ENCODE peak calls at places on chromosomes 12 and 14, in nine cellular contexts. U is left ventricle myocardium inferior; X is NT2/D1; E is SJSA1; G is CD4-positive, CD25-positive, alpha-beta regulatory T cell; L is fibroblast of lung; V is IMR-90; S is tibial nerve; T is right atrium auricular region. I is an unnamed sample.

GRCh38 chr12:34288963-34289345 is 266.7 kb downstream of the ALG10 start:
- DNase-seq in U (no peak), X (no peak), E (no peak), G (no peak), L (no peak), V (no peak), S (peak; percentile 7), T (no peak), I (no peak)

GRCh38 chr12:117098361-117099217 is 627 bp downstream of the TESC start:
- DNase-seq in U (no peak), X (no peak), E (no peak), G (peak; percentile 35), L (no peak), V (no peak), S (no peak), T (no peak), I (no peak)

GRCh38 chr12:104694711-104695110 is 238.0 kb downstream of the CHST11 start:
- DNase-seq in U (no peak), X (no peak), E (no peak), G (no peak), L (no peak), V (no peak), S (no peak), T (peak; percentile 77), I (no peak)

GRCh38 chr14:100587763-100588411 is 670 bp upstream of the BEGAIN start:
- DNase-seq in U (peak; percentile 6), X (no peak), E (no peak), G (no peak), L (no peak), V (no peak), S (no peak), T (no peak), I (no peak)

GRCh38 chr12:71441836-71442566 is 2.4 kb downstream of the LGR5 start:
- DNase-seq in U (no peak), X (no peak), E (no peak), G (no peak), L (no peak), V (no peak), S (no peak), T (no peak), I (no peak)

GRCh38 chr12:46660719-46661118 is 165.1 kb downstream of the SLC38A4 start:
- DNase-seq in U (no peak), X (no peak), E (peak; percentile 46), G (no peak), L (peak; percentile 80), V (peak; percentile 61), S (no peak), T (no peak), I (no peak)

GRCh38 chr12:57091633-57092528 is 3.0 kb downstream of the NAB2 start:
- DNase-seq in U (no peak), X (no peak), E (no peak), G (no peak), L (no peak), V (no peak), S (no peak), T (no peak), I (no peak)

GRCh38 chr14:77032854-77033621 is 4.5 kb upstream of the IRF2BPL start:
- DNase-seq in U (peak; percentile 94), X (peak; percentile 61), E (peak; percentile 87), G (peak; percentile 88), L (peak; percentile 100), V (peak; percentile 98), S (peak; percentile 89), T (peak; percentile 98), I (peak; percentile 96)

GRCh38 chr14:102854397-102854703 is 68.1 kb upstream of the AMN start:
- DNase-seq in U (no peak), X (no peak), E (no peak), G (peak; percentile 45), L (no peak), V (no peak), S (no peak), T (no peak), I (no peak)

GRCh38 chr14:98633380-98633779 is 638.6 kb downstream of the BCL11B start:
- DNase-seq in U (no peak), X (no peak), E (no peak), G (no peak), L (no peak), V (no peak), S (no peak), T (no peak), I (peak; percentile 69)

GRCh38 chr12:123037791-123038190 is 57.3 kb downstream of the ARL6IP4 start:
- DNase-seq in U (no peak), X (no peak), E (no peak), G (no peak), L (no peak), V (no peak), S (no peak), T (no peak), I (no peak)

GRCh38 chr12:65962921-65963883 is 138.9 kb downstream of the HMGA2 start:
- DNase-seq in U (no peak), X (peak; percentile 46), E (peak; percentile 57), G (peak; percentile 9), L (no peak), V (no peak), S (no peak), T (no peak), I (no peak)

GRCh38 chr14:94646066-94646465 is 33.9 kb downstream of the SERPINA3 start:
- DNase-seq in U (no peak), X (no peak), E (peak; percentile 8), G (no peak), L (no peak), V (no peak), S (no peak), T (peak; percentile 16), I (no peak)

GRCh38 chr12:104998423-104999346 is 12.6 kb downstream of the NOPCHAP1 start:
- DNase-seq in U (no peak), X (no peak), E (no peak), G (no peak), L (no peak), V (no peak), S (no peak), T (no peak), I (no peak)

GRCh38 chr12:113063396-113064350 is 7.1 kb downstream of the DTX1 start:
- DNase-seq in U (no peak), X (no peak), E (no peak), G (no peak), L (no peak), V (no peak), S (no peak), T (no peak), I (no peak)

GRCh38 chr12:113059071-113059595 is 2.6 kb downstream of the DTX1 start:
- DNase-seq in U (no peak), X (no peak), E (no peak), G (no peak), L (no peak), V (no peak), S (no peak), T (no peak), I (no peak)

GRCh38 chr12:113062502-113063395 is 6.2 kb downstream of the DTX1 start:
- DNase-seq in U (no peak), X (no peak), E (no peak), G (no peak), L (no peak), V (no peak), S (no peak), T (no peak), I (no peak)

GRCh38 chr12:113060336-113060960 is 3.9 kb downstream of the DTX1 start:
- DNase-seq in U (no peak), X (no peak), E (no peak), G (no peak), L (no peak), V (no peak), S (no peak), T (no peak), I (no peak)

DNA sequence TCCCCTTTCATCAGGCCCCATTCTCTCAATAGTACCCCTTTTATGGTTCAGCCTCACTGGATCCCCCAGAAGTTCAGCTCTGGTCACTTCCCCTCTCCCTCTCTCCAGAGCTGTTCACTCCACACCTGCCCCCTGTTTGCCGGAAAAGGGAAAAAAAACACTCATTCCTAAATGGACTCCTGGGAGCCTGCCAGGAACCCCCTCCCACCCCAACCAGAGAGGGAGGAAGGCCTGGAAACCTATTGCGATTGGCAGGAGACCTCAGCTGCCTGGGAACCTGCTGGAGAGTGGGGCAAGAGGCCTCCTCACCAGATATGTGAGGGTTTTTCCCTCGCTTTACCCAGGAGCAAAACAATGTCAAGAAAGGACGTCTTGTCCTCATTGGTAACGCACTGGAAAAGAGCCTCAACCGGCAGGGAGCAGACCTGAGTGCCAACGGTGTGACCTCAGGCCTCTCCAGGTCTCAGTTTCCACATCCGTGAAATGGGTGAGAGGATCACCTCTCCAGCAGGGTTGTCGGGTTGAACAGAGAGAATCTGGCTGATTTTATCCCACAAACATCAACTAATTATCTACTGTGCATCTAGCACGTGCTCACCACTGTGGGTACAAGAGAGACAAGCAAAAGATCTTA is 4.6 kb downstream of the DTX1 start:
- DNase-seq in U (no peak), X (no peak), E (no peak), G (no peak), L (no peak), V (no peak), S (no peak), T (no peak), I (no peak)
- H3K4me1 ChIP-seq in U (peaks cover 16% of the 10 kb centered on the region), X (peaks cover 17% of the 10 kb centered on the region), E (no peaks in the 10 kb centered on the region), G (peaks cover 26% of the 10 kb centered on the region), L (no peaks in the 10 kb centered on the region), V (no peaks in the 10 kb centered on the region), S (peaks cover 22% of the 10 kb centered on the region), T (no peaks in the 10 kb centered on the region), I (no peaks in the 10 kb centered on the region)

GRCh38 chr12:109720152-109720855 is 6.7 kb downstream of the FAM222A start:
- DNase-seq in U (peak; percentile 57), X (no peak), E (no peak), G (no peak), L (no peak), V (no peak), S (no peak), T (no peak), I (no peak)
- H3K4me1 ChIP-seq in U (peaks cover 88% of the 10 kb centered on the region), X (peaks cover 32% of the 10 kb centered on the region), E (peaks cover 12% of the 10 kb centered on the region), G (no peaks in the 10 kb centered on the region), L (no peaks in the 10 kb centered on the region), V (peaks cover 2% of the 10 kb centered on the region), S (peaks cover 99% of the 10 kb centered on the region), T (no peaks in the 10 kb centered on the region), I (no peaks in the 10 kb centered on the region)

GRCh38 chr12:53093777-53094393 is 3.6 kb upstream of the IGFBP6 start:
- DNase-seq in U (no peak), X (no peak), E (no peak), G (no peak), L (no peak), V (peak; percentile 25), S (no peak), T (no peak), I (no peak)
- H3K4me1 ChIP-seq in U (peaks cover 34% of the 10 kb centered on the region), X (peaks cover 15% of the 10 kb centered on the region), E (peaks cover 30% of the 10 kb centered on the region), G (peaks cover 20% of the 10 kb centered on the region), L (peaks cover 8% of the 10 kb centered on the region), V (peaks cover 28% of the 10 kb centered on the region), S (peaks cover 50% of the 10 kb centered on the region), T (no peaks in the 10 kb centered on the region), I (peaks cover 6% of the 10 kb centered on the region)

DNA sequence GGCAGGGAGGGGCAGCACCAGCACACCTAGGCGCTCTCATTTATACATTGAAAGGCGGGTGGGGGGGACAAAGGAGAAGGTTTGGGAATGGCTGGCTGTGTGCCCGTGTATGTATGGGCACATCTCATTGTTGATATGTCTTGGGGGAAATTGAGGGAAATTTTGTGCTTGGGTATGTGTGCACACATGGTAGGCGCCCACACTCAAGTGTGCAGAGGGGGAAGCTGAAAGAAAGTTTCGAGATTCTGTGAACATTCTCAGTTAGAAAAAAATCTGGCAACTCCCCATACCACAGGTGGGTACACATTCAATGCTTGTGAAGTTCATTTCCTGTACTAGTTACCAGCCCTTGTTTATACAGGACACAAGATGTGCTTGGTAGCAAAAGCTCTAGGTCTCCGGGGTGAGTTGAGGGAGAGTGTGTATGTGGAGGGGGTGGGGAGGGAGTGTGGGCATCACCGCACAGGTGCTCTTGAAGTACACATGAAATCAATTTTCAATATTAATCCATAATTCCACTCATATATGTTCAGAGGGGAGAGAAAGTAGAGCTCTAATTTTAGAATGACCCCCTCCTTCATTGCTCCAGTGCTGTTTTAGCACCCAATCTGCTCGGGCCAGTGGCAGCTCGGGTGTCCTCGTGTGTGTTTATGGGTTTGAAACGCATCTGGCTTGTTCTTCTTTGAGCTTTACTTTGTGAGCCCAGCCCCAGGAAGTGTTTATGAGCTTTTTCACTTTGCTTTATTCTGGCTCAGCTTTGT is 286.0 kb downstream of the ZFP36L1 start:
- DNase-seq in U (no peak), X (no peak), E (no peak), G (peak; percentile 82), L (no peak), V (no peak), S (no peak), T (no peak), I (no peak)
- H3K4me1 ChIP-seq in U (peaks cover 44% of the 10 kb centered on the region), X (peaks cover 8% of the 10 kb centered on the region), E (peaks cover 31% of the 10 kb centered on the region), G (peaks cover 40% of the 10 kb centered on the region), L (peaks cover 22% of the 10 kb centered on the region), V (peaks cover 22% of the 10 kb centered on the region), S (peaks cover 49% of the 10 kb centered on the region), T (no peaks in the 10 kb centered on the region), I (no peaks in the 10 kb centered on the region)

I was measured in HAP-1.